ENCODE peak calls at places on chromosome 22, in ten cellular contexts. S, I, F, A, M, V, W, U, N and H are unnamed samples.

GRCh38 chr22:26660961-26661578 is 3.7 kb downstream of the MIAT start:
- DNase-seq in I (no peak), M (no peak), V (no peak), N (peak; percentile 25), S (no peak), A (no peak), W (no peak), U (peak; percentile 54), F (no peak), H (no peak)

GRCh38 chr22:47990486-47990885 is 1228.0 kb downstream of the TBC1D22A start:
- DNase-seq in A (no peak), U (no peak), V (no peak), M (no peak), W (no peak), S (no peak), N (no peak), F (no peak), I (no peak), H (no peak)

GRCh38 chr22:27424319-27424718 is 377.2 kb downstream of the MN1 start:
- DNase-seq in A (peak; percentile 62), N (peak; percentile 71), M (no peak), W (peak; percentile 43), U (no peak), V (no peak), F (no peak), I (no peak), S (no peak), H (no peak)

GRCh38 chr22:48530666-48531065 is 1297.0 kb downstream of the BRD1 start:
- DNase-seq in F (no peak), M (no peak), N (no peak), U (no peak), S (no peak), A (no peak), V (no peak), I (no peak), W (no peak), H (no peak)

GRCh38 chr22:33957086-33957485 is 36.8 kb upstream of the LARGE1 start:
- DNase-seq in A (no peak), V (no peak), I (no peak), S (no peak), W (no peak), N (no peak), F (no peak), U (no peak), M (no peak), H (no peak)

GRCh38 chr22:48694296-48694883 is 1133.3 kb downstream of the BRD1 start:
- DNase-seq in M (no peak), N (no peak), W (no peak), A (no peak), U (no peak), F (no peak), S (no peak), V (no peak), I (no peak), H (no peak)

GRCh38 chr22:49086606-49087157 is 741.0 kb downstream of the BRD1 start:
- DNase-seq in S (no peak), F (no peak), V (no peak), N (no peak), M (no peak), A (no peak), U (no peak), I (no peak), W (no peak), H (no peak)

GRCh38 chr22:50500452-50500851 is 7.0 kb downstream of the LMF2 start:
- DNase-seq in A (no peak), V (no peak), M (no peak), F (no peak), S (no peak), W (no peak), I (no peak), U (no peak), N (no peak), H (no peak)

GRCh38 chr22:24054356-24054755 is 43.3 kb downstream of the CABIN1 start:
- DNase-seq in I (no peak), F (no peak), V (no peak), U (no peak), S (no peak), N (peak; percentile 54), M (no peak), A (peak; percentile 35), W (no peak), H (no peak)

DNA sequence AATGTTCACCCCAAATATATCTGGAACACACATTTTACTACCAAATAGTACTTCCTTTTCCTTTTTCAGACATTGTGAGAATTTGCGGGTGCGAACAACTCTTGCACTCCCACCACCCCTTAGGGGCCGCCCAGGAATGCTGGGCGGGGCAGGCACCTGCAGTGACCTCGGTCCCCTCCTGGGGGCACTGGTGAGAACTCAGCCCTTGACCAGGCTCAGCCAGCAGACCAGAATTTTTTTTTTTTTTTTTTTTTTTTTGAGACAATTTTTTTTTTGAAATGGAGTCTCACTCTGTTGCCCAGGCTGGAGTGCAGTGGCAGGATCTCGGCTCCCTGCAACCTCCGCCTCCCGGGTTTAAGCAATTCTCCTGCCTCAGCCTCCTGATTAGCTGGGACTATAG is 75.8 kb downstream of the ARHGAP8 start:
- DNase-seq in M (no peak), I (no peak), A (no peak), S (no peak), W (no peak), V (peak; percentile 25), N (no peak), F (peak; percentile 4), U (no peak), H (no peak)
- TF ChIP-seq CTCF in M (no peak), I (peak; percentile 25), A (peak; percentile 23), S (peak; percentile 9), W (peak; percentile 50), V (peak; percentile 33), N (peak; percentile 29), F (no peak), U (peak; percentile 49), H (peak; percentile 33)

DNA sequence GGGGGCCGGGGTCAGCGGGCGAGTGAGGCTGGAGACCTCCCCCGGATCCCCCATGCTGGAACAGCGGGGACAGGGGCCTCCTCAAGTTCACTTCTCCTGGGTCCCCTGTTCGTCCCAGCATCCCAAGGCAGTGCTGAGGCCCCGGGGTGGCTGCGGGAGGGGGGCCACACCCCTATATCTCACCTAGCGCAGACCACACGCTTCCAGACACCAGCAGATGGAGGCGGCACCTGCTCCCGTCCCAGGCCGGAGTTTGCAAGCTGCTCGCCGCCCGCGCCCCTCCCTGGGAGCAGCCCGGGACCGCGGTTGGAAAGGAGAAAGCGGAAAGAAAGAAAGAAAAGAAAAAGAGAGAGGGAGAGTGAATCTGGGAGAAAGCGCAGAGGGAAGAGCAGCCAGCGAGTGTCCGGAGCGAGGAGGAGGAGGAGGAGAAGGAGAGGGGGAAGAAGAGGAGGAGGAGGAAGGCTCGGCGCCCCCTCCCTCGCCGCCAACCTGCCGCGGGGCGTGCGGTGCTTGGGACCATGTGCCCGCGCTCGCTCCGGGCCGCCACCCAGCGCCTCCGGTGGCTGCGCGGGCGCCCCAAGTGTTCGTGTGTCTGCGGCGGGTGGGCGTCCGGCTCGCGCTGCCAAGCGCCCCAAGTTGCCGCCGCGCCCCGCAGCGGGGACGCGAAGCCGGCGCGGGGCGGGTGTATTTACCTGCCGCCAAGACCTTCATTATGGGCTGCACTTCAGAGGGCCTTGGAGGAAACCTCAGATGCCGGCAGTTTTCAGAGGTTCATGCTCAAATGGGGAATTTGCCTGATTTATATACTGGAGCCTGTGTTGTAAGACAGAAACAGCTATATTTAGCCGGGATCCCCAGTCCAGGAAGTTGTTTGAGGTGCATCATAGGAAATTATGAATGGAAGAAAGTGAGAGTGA is at the start of gene LIF:
- DNase-seq in A (peak; percentile 75), V (no peak), M (peak; percentile 54), S (peak; percentile 52), W (peak; percentile 72), I (no peak), F (no peak), U (peak; percentile 46), N (peak; percentile 82), H (no peak)
- TF ChIP-seq CTCF in A (no peak), V (no peak), M (peak; percentile 30), S (no peak), W (no peak), I (no peak), F (no peak), U (peak; percentile 28), N (no peak), H (peak; percentile 39)

GRCh38 chr22:38153821-38154562 is 27.6 kb downstream of the PLA2G6 start:
- DNase-seq in U (no peak), M (no peak), N (no peak), I (no peak), F (no peak), A (no peak), S (peak; percentile 27), V (no peak), W (no peak), H (no peak)
- TF ChIP-seq CTCF in U (no peak), M (no peak), N (no peak), I (peak; percentile 10), F (no peak), A (peak; percentile 7), S (no peak), V (no peak), W (no peak), H (no peak)

DNA sequence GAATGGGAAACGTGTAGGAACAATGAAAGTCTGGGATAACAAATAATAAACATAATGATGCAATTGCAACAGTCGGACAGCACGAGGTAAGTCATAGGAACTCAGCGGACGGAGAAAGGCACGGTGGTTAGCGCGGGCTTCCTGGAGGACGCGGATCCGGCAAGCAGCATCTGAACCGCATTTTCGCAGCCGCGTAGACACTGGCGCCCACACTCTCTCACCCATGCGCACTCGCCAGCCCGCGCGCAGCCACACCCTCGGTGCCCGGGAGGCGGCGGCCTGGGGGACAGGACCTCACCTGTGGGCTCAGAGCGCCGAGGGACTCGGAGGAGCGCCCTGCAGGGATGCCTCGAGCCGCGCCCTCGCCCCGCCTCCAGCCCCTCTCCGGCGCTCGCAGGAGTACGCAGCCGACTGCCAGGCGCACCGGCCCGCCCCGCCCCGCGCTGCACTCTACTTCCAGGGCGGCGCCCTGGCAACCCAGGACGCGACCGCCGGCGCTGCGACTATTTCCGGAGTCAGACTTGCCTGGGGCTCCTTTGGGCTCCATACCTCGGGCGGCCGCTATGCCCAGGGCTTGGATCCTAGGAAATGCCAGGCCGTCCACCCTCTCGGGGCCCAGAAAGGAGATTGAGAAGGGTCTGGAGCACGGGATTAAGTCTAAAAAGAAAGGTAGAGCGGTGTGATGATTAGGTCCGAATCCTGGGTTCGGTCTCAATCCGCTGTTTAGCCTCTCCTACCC is at the start of gene TTLL1:
- DNase-seq in F (peak; percentile 87), V (peak; percentile 86), N (peak; percentile 84), U (peak; percentile 55), I (peak; percentile 92), A (peak; percentile 66), W (peak; percentile 86), M (peak; percentile 87), S (peak; percentile 93), H (peak; percentile 94)
- TF ChIP-seq CTCF in F (no peak), V (no peak), N (peak; percentile 1), U (no peak), I (no peak), A (no peak), W (peak; percentile 16), M (no peak), S (no peak), H (no peak)

GRCh38 chr22:43848366-43849171 is 13.7 kb downstream of the SULT4A1 start:
- DNase-seq in I (peak; percentile 48), M (no peak), S (no peak), A (peak; percentile 10), U (peak; percentile 8), W (peak; percentile 29), F (no peak), V (peak; percentile 16), N (peak; percentile 30), H (no peak)
- TF ChIP-seq CTCF in I (peak; percentile 60), M (no peak), S (no peak), A (peak; percentile 27), U (peak; percentile 62), W (peak; percentile 49), F (no peak), V (peak; percentile 31), N (peak; percentile 73), H (peak; percentile 31)